ENCODE peak calls at places on chromosomes 12 and 14, in nine cellular contexts. E is gastrocnemius medialis, A is psoas muscle, J is adrenal gland, P is heart right ventricle, C is Peyer's patch, U is breast epithelium, M is Panc1, I is aorta. V is an unnamed sample.

GRCh38 chr14:100818221-100818699 is 7.7 kb upstream of the MEG3 start:
- DNase-seq in I (peak; percentile 45), C (no peak), J (no peak), M (no peak), U (no peak), A (no peak), E (no peak), P (no peak), V (no peak)

GRCh38 chr14:78983126-78983525 is 813.0 kb downstream of the NRXN3 start:
- DNase-seq in E (no peak), U (no peak), I (no peak), M (no peak), J (no peak), P (no peak), A (no peak), C (no peak), V (no peak)

GRCh38 chr12:31203261-31203660 is 122.7 kb downstream of the SINHCAF start:
- DNase-seq in E (no peak), C (no peak), U (no peak), M (no peak), J (no peak), A (no peak), I (no peak), P (no peak), V (no peak)

GRCh38 chr12:115504241-115504941 is 773.1 kb downstream of the MED13L start:
- DNase-seq in U (no peak), I (no peak), A (no peak), C (no peak), E (no peak), P (peak; percentile 55), J (peak; percentile 4), M (no peak), V (no peak)

GRCh38 chr14:23056257-23056955 is 914 bp downstream of the CDH24 start:
- DNase-seq in C (peak; percentile 75), U (no peak), J (peak; percentile 71), P (peak; percentile 54), E (peak; percentile 52), A (peak; percentile 71), M (no peak), I (peak; percentile 88), V (peak; percentile 69)

GRCh38 chr14:103803661-103804060 is 43.7 kb downstream of the PPP1R13B start:
- DNase-seq in I (no peak), A (no peak), C (no peak), U (no peak), P (no peak), J (peak; percentile 35), M (no peak), E (no peak), V (no peak)

GRCh38 chr12:68013181-68013580 is 23.9 kb downstream of the IFNG-AS1 start:
- DNase-seq in E (no peak), C (no peak), A (no peak), P (no peak), M (no peak), J (no peak), I (no peak), U (no peak), V (no peak)

GRCh38 chr12:120119395-120119973 is 2.9 kb upstream of the RAB35 start:
- DNase-seq in P (no peak), I (no peak), A (no peak), M (no peak), U (no peak), J (no peak), E (no peak), C (no peak), V (no peak)

GRCh38 chr12:110543252-110543959 is 39.7 kb downstream of the PPTC7 start:
- DNase-seq in E (peak; percentile 99), P (peak; percentile 86), J (peak; percentile 94), I (peak; percentile 90), M (no peak), C (peak; percentile 62), A (peak; percentile 90), U (peak; percentile 75), V (peak; percentile 96)

GRCh38 chr14:83548061-83548839 is 1981.7 kb upstream of the FLRT2 start:
- DNase-seq in C (no peak), M (no peak), J (peak; percentile 27), A (no peak), U (no peak), I (no peak), P (no peak), E (no peak), V (no peak)

GRCh38 chr12:58395470-58395869 is 454.1 kb downstream of the ATP23 start:
- DNase-seq in P (no peak), U (no peak), A (no peak), J (no peak), M (no peak), C (no peak), E (no peak), I (no peak), V (no peak)

GRCh38 chr14:101125719-101126375 is 222.3 kb upstream of the RTL1 start:
- DNase-seq in U (no peak), A (peak; percentile 5), P (no peak), I (no peak), C (no peak), M (no peak), E (no peak), J (no peak), V (no peak)

GRCh38 chr12:31321565-31322228 is 4.3 kb downstream of the SINHCAF start:
- DNase-seq in A (no peak), J (no peak), I (no peak), M (no peak), C (no peak), E (no peak), P (no peak), U (no peak), V (no peak)

GRCh38 chr12:98370976-98371375 is 144.4 kb upstream of the TMPO start:
- DNase-seq in J (no peak), P (no peak), C (no peak), A (no peak), U (no peak), M (no peak), E (no peak), I (no peak), V (no peak)
- H3K27me3 ChIP-seq in J (no peaks in the 10 kb centered on the region), P (no peaks in the 10 kb centered on the region), C (no peaks in the 10 kb centered on the region), A (no peaks in the 10 kb centered on the region), U (no peaks in the 10 kb centered on the region), M (no peaks in the 10 kb centered on the region), E (no peaks in the 10 kb centered on the region), I (no peaks in the 10 kb centered on the region), V (no peaks in the 10 kb centered on the region)

DNA sequence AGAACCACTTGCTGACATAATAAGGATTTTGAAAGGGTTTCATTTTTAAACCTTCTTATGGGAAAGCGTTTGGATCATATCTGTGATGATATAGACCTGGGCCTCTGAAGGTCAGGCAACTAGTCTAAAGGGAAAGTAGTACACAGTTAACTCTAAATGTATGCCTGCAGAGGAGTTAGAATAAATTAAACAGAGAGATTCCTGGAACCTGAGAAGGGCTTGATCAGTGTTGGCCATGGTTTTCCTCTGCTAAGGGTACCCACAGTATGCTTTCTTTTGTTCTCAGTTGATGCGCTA is 14.4 kb upstream of the POLR3B start:
- DNase-seq in I (no peak), P (no peak), U (no peak), A (no peak), M (no peak), E (no peak), C (no peak), J (no peak), V (no peak)
- H3K27ac ChIP-seq in I (no peak overlapping the region), P (peak overlapping the region; percentile 68), U (peak overlapping the region; percentile 76), A (peak overlapping the region; percentile 76), M (no peak overlapping the region), E (peak overlapping the region; percentile 88), C (no peak overlapping the region), J (peak overlapping the region; percentile 68), V (peak overlapping the region; percentile 71)

GRCh38 chr14:92844220-92844619 is 50.1 kb downstream of the GOLGA5 start:
- DNase-seq in P (no peak), J (no peak), M (no peak), C (no peak), A (no peak), E (no peak), I (no peak), U (no peak), V (no peak)

GRCh38 chr14:92850492-92850891 is 56.4 kb downstream of the GOLGA5 start:
- DNase-seq in C (no peak), J (no peak), I (no peak), E (no peak), A (no peak), M (no peak), U (no peak), P (no peak), V (no peak)

GRCh38 chr14:92847220-92848148 is 53.4 kb downstream of the GOLGA5 start:
- DNase-seq in U (no peak), M (no peak), J (no peak), I (no peak), C (no peak), A (no peak), P (no peak), E (no peak), V (no peak)

GRCh38 chr14:92846162-92846897 is 52.2 kb downstream of the GOLGA5 start:
- DNase-seq in M (no peak), P (no peak), I (no peak), C (no peak), U (no peak), J (peak; percentile 37), A (no peak), E (no peak), V (no peak)

DNA sequence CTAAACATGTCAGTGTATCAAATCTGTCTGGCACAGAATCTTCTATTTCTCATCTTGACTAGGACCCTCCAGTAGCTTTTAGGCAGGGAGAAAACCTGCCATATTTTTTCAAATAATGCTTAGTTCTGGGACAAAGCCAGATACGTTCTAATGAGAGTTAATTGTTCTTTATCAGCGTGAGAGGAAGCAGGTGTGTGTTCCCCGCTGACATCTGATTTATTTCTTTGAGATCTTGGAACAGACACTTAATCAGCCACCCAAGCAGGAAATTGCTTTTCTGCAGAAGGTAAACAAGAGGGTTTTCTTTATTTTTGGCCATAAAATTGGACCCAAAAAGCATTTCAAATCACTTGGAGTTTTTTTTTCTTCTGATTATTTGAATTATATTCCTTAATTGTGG is 54.8 kb downstream of the GOLGA5 start:
- DNase-seq in I (no peak), M (no peak), U (no peak), E (no peak), J (peak; percentile 5), P (peak; percentile 13), C (no peak), A (no peak), V (no peak)
- H3K27me3 ChIP-seq in I (no peaks in the 10 kb centered on the region), M (no peaks in the 10 kb centered on the region), U (no peaks in the 10 kb centered on the region), E (no peaks in the 10 kb centered on the region), J (no peaks in the 10 kb centered on the region), P (no peaks in the 10 kb centered on the region), C (no peaks in the 10 kb centered on the region), A (no peaks in the 10 kb centered on the region), V (no peaks in the 10 kb centered on the region)

GRCh38 chr14:69816216-69816615 is 19.2 kb upstream of the SLC10A1 start:
- DNase-seq in J (no peak), U (no peak), M (no peak), C (no peak), E (no peak), P (no peak), A (no peak), I (no peak), V (no peak)

GRCh38 chr14:69820991-69821390 is 23.9 kb upstream of the SLC10A1 start:
- DNase-seq in E (no peak), P (no peak), M (no peak), A (no peak), C (no peak), J (no peak), I (no peak), U (no peak), V (no peak)

GRCh38 chr14:69818760-69819191 is 21.7 kb upstream of the SLC10A1 start:
- DNase-seq in C (peak; percentile 19), I (no peak), U (no peak), P (peak; percentile 48), A (peak; percentile 23), M (peak; percentile 70), E (peak; percentile 22), J (peak; percentile 64), V (no peak)

GRCh38 chr14:69822456-69822855 is 25.4 kb upstream of the SLC10A1 start:
- DNase-seq in P (no peak), C (no peak), U (no peak), E (no peak), M (no peak), I (no peak), J (no peak), A (no peak), V (no peak)

GRCh38 chr14:69819607-69820006 is 22.6 kb upstream of the SLC10A1 start:
- DNase-seq in I (no peak), E (no peak), C (no peak), P (no peak), U (no peak), M (no peak), A (no peak), J (no peak), V (no peak)
- H3K27ac ChIP-seq in I (no peak overlapping the region), E (no peak overlapping the region), C (no peak overlapping the region), P (no peak overlapping the region), U (no peak overlapping the region), M (no peak overlapping the region), A (no peak overlapping the region), J (no peak overlapping the region), V (no peak overlapping the region)